ENCODE peak calls at places on chromosomes 6 and 20, in four cellular contexts. W, I, C and S are unnamed samples.
A peak's percentile ranks its signal among the peaks of the same experiment; 100 is the strongest.

GRCh38 chr6:167469101-167469500 is 144.2 kb downstream of the TTLL2 start:
- DNase-seq in I (no peak), C (no peak), W (no peak), S (no peak)

GRCh38 chr6:144248470-144249301 is 36.4 kb upstream of the UTRN start:
- DNase-seq in C (no peak), W (no peak), I (peak; percentile 72), S (peak; percentile 47)

GRCh38 chr20:41989935-41990635 is 371.9 kb upstream of the CHD6 start:
- DNase-seq in I (no peak), W (no peak), C (no peak), S (no peak)

GRCh38 chr6:54992789-54993188 is 146.2 kb downstream of the FAM83B start:
- DNase-seq in W (peak; percentile 50), C (no peak), I (peak; percentile 4), S (peak; percentile 64)

GRCh38 chr6:209432-210103 is 82.7 kb upstream of the DUSP22 start:
- DNase-seq in I (no peak), C (no peak), W (no peak), S (no peak)

GRCh38 chr20:50285376-50286173 is 94.9 kb downstream of the CEBPB start:
- DNase-seq in W (no peak), C (no peak), I (peak; percentile 86), S (no peak)

GRCh38 chr20:6058684-6059295 is 4.9 kb upstream of the LRRN4 start:
- DNase-seq in I (no peak), W (no peak), C (no peak), S (peak; percentile 42)

GRCh38 chr6:41730531-41731436 is 4.6 kb downstream of the TFEB start:
- DNase-seq in I (no peak), W (no peak), C (no peak), S (peak; percentile 19)

GRCh38 chr6:152022303-152022702 is 214.8 kb downstream of the ESR1 start:
- DNase-seq in C (no peak), I (no peak), W (no peak), S (no peak)

GRCh38 chr6:44494011-44494501 is 106.5 kb downstream of the CDC5L start:
- DNase-seq in I (peak; percentile 76), C (no peak), W (no peak), S (peak; percentile 32)

GRCh38 chr6:18262812-18263560 is 1.3 kb downstream of the DEK start:
- DNase-seq in I (peak; percentile 9), W (no peak), C (no peak), S (peak; percentile 55)

GRCh38 chr6:165519316-165519715 is 143.7 kb downstream of the PDE10A start:
- DNase-seq in C (no peak), I (peak; percentile 65), W (no peak), S (no peak)
- H2BK15ac ChIP-seq in C (no peak overlapping the region), I (no peak overlapping the region), W (no peak overlapping the region), S (no peak overlapping the region)

DNA sequence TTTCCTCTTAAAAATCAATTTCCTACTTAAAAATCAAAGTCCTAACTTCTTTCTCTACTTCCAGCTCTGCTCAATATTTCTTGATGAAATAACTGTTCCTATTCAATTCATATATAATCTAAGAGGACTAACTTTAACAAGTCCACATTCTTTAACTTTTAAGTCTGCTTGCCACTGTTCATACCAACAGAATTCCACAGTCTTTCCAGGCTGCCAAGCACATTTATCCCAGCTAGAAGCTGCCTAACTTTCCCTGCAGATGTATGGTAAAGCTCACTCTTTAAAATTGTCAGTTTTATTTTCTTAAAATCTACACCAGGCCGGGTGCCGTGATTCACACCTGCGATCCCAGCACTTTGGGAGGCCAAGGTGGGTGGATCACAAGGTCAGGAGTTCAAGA is 11.5 kb downstream of the CALHM6 start:
- DNase-seq in I (no peak), C (no peak), W (no peak), S (no peak)
- H4K5ac ChIP-seq in I (no peak overlapping the region), C (no peak overlapping the region), W (no peak overlapping the region), S (no peak overlapping the region)

GRCh38 chr6:85460154-85460950 is 10.5 kb downstream of the NT5E start:
- DNase-seq in W (no peak), C (no peak), I (no peak), S (no peak)
- H3K27ac ChIP-seq in W (no peak overlapping the region), C (no peak overlapping the region), I (no peak overlapping the region), S (no peak overlapping the region)

GRCh38 chr6:32056254-32056653 is 18.0 kb downstream of the CYP21A2 start:
- DNase-seq in C (no peak), I (no peak), W (peak; percentile 14), S (no peak)

GRCh38 chr6:32060966-32061655 is 22.9 kb downstream of the CYP21A2 start:
- DNase-seq in I (no peak), W (no peak), C (no peak), S (no peak)

GRCh38 chr6:32057966-32058365 is 19.8 kb downstream of the CYP21A2 start:
- DNase-seq in I (no peak), W (no peak), C (no peak), S (no peak)

DNA sequence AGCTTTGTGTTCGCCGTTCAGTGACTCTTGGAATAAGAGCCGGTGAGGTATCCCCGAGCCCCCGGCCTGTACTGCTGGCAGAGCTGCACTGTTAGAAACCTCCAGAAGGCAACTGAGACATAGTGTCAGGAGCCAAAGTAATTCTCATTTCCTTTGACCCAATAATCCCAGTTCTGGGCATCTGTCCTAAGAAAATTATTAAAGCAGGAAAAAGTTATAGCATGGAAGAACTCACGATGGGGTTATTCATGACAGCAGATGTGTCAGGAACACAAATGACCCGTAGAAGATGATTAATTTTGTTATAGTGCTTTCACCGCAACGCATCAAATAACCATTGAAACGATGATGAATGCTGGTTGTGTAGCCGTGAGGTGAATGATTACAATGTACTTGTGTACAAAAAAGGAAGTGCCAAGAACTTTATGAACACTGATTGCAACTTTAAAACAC is 20.3 kb downstream of the CYP21A2 start:
- DNase-seq in I (no peak), W (no peak), C (no peak), S (no peak)
- H2BK15ac ChIP-seq in I (no peak overlapping the region), W (no peak overlapping the region), C (no peak overlapping the region), S (no peak overlapping the region)